ENCODE peak calls at places on chromosome 20, in ten cellular contexts. One of them, this sample, is unnamed.

GRCh38 chr20:63114006-63114692 is 101.8 kb downstream of the YTHDF1 start:
- DNase-seq in lower lobe of right lung: peak
- DNase-seq in GM12865: no peak
- DNase-seq in epithelial cell of esophagus: no peak
- DNase-seq in stomach: no peak
- DNase-seq in A549: no peak
- DNase-seq in heart left ventricle: no peak
- DNase-seq in MM.1S: no peak
- DNase-seq in fibroblast of lung: no peak
- DNase-seq in ovary: no peak
- DNase-seq in this sample: no peak

GRCh38 chr20:38159949-38160756 is 4.9 kb downstream of the TGM2 start:
- DNase-seq in lower lobe of right lung: no peak
- DNase-seq in GM12865: no peak
- DNase-seq in epithelial cell of esophagus: no peak
- DNase-seq in stomach: no peak
- DNase-seq in A549: no peak
- DNase-seq in heart left ventricle: no peak
- DNase-seq in MM.1S: no peak
- DNase-seq in fibroblast of lung: no peak
- DNase-seq in ovary: no peak
- DNase-seq in this sample: no peak

GRCh38 chr20:44248420-44248759 is 1.3 kb downstream of the GDAP1L1 start:
- DNase-seq in lower lobe of right lung: no peak
- DNase-seq in GM12865: no peak
- DNase-seq in epithelial cell of esophagus: no peak
- DNase-seq in stomach: no peak
- DNase-seq in A549: no peak
- DNase-seq in heart left ventricle: no peak
- DNase-seq in MM.1S: no peak
- DNase-seq in fibroblast of lung: no peak
- DNase-seq in ovary: no peak
- DNase-seq in this sample: no peak

GRCh38 chr20:51636123-51636522 is 93.6 kb upstream of the NFATC2 start:
- DNase-seq in lower lobe of right lung: no peak
- DNase-seq in GM12865: peak
- DNase-seq in epithelial cell of esophagus: peak
- DNase-seq in stomach: no peak
- DNase-seq in A549: no peak
- DNase-seq in heart left ventricle: no peak
- DNase-seq in MM.1S: no peak
- DNase-seq in fibroblast of lung: no peak
- DNase-seq in ovary: no peak
- DNase-seq in this sample: no peak

GRCh38 chr20:1191289-1191688 is 6.5 kb upstream of the TMEM74B start:
- DNase-seq in lower lobe of right lung: no peak
- DNase-seq in GM12865: no peak
- DNase-seq in epithelial cell of esophagus: no peak
- DNase-seq in stomach: no peak
- DNase-seq in A549: no peak
- DNase-seq in heart left ventricle: no peak
- DNase-seq in MM.1S: no peak
- DNase-seq in fibroblast of lung: peak
- DNase-seq in ovary: no peak
- DNase-seq in this sample: no peak

GRCh38 chr20:51345601-51346101 is 196.9 kb downstream of the NFATC2 start:
- DNase-seq in lower lobe of right lung: no peak
- DNase-seq in GM12865: no peak
- DNase-seq in epithelial cell of esophagus: peak
- DNase-seq in stomach: no peak
- DNase-seq in A549: peak
- DNase-seq in heart left ventricle: no peak
- DNase-seq in MM.1S: no peak
- DNase-seq in fibroblast of lung: peak
- DNase-seq in ovary: peak
- DNase-seq in this sample: no peak

GRCh38 chr20:9269280-9269971 is 200.5 kb downstream of the PLCB4 start:
- DNase-seq in lower lobe of right lung: no peak
- DNase-seq in GM12865: no peak
- DNase-seq in epithelial cell of esophagus: no peak
- DNase-seq in stomach: no peak
- DNase-seq in A549: no peak
- DNase-seq in heart left ventricle: no peak
- DNase-seq in MM.1S: no peak
- DNase-seq in fibroblast of lung: peak
- DNase-seq in ovary: no peak
- DNase-seq in this sample: peak

GRCh38 chr20:8909596-8909995 is 159.3 kb upstream of the PLCB4 start:
- DNase-seq in lower lobe of right lung: no peak
- DNase-seq in GM12865: no peak
- DNase-seq in epithelial cell of esophagus: peak
- DNase-seq in stomach: no peak
- DNase-seq in A549: no peak
- DNase-seq in heart left ventricle: no peak
- DNase-seq in MM.1S: no peak
- DNase-seq in fibroblast of lung: no peak
- DNase-seq in ovary: no peak
- DNase-seq in this sample: no peak

GRCh38 chr20:51386586-51386985 is 155.9 kb downstream of the NFATC2 start:
- DNase-seq in lower lobe of right lung: no peak
- DNase-seq in GM12865: no peak
- DNase-seq in epithelial cell of esophagus: no peak
- DNase-seq in stomach: no peak
- DNase-seq in A549: no peak
- DNase-seq in heart left ventricle: no peak
- DNase-seq in MM.1S: no peak
- DNase-seq in fibroblast of lung: no peak
- DNase-seq in ovary: no peak
- DNase-seq in this sample: no peak

DNA sequence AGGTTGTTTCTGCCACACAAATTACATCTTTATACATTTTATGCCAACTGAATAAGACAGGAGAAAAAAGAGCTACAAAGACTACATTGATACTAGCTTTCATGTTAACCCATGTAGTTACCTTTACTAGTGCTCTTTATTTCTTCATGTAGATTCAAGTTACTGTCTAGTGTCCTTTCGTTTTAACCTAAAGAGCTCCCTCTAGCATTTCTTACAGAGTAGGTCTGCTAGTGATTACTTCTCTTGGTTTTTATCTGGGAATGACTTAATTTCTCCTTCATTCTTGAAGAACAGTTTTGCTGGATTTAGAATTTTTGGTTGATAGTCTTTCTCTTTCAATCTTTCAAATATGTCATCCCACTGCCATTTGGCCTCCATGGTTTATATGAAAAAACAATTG is 21.2 kb upstream of the NOP56 start:
- DNase-seq in lower lobe of right lung: no peak
- DNase-seq in GM12865: no peak
- DNase-seq in epithelial cell of esophagus: peak
- DNase-seq in stomach: no peak
- DNase-seq in A549: no peak
- DNase-seq in heart left ventricle: no peak
- DNase-seq in MM.1S: no peak
- DNase-seq in fibroblast of lung: peak
- DNase-seq in ovary: no peak
- DNase-seq in this sample: peak
- TF ChIP-seq CTCF in lower lobe of right lung: no peak
- TF ChIP-seq CTCF in GM12865: no peak
- TF ChIP-seq CTCF in epithelial cell of esophagus: no peak
- TF ChIP-seq CTCF in stomach: no peak
- TF ChIP-seq CTCF in A549: peak
- TF ChIP-seq CTCF in heart left ventricle: no peak
- TF ChIP-seq CTCF in MM.1S: no peak
- TF ChIP-seq CTCF in fibroblast of lung: no peak
- TF ChIP-seq CTCF in ovary: no peak
- TF ChIP-seq CTCF in this sample: peak

DNA sequence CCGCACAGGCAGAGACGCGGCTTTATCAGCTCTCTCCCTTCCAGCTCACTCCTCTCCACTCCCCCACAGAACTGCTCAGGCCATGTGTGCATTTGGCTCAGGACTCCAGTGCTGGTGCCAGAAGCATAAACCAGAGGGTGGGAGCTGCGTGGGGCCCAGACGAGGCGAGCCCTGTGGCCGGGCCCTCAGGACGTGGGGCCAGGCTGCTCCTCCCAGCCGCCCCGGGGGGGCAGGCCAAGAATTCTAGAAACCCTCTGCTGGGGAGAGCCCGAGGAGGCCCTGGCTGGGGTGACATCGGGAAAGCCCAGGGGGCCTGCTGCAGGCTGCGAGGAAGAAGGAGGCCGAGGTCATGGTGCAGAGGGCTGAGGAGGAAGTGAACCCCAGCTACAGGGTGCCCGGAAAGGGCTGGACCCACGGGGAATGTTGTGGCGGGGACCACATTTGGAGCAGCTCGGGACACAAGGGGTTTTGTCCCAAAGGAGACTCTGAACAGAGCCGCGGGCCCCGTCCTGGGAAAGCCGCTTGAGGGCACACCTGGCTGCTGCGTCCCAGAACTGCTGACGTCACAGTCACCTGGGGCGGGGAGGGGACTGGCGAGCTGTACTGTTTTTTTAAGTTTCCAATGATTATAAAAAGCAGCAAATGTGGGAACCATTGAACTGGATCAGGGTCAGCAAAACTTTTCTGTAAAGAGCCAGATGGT is 107.1 kb downstream of the BANF2 start:
- DNase-seq in lower lobe of right lung: no peak
- DNase-seq in GM12865: no peak
- DNase-seq in epithelial cell of esophagus: no peak
- DNase-seq in stomach: peak
- DNase-seq in A549: no peak
- DNase-seq in heart left ventricle: peak
- DNase-seq in MM.1S: no peak
- DNase-seq in fibroblast of lung: peak
- DNase-seq in ovary: peak
- DNase-seq in this sample: peak
- H3K4me3 ChIP-seq in lower lobe of right lung: no peak
- H3K4me3 ChIP-seq in GM12865: no peak
- H3K4me3 ChIP-seq in epithelial cell of esophagus: no peak
- H3K4me3 ChIP-seq in stomach: no peak
- H3K4me3 ChIP-seq in A549: no peak
- H3K4me3 ChIP-seq in heart left ventricle: peak
- H3K4me3 ChIP-seq in MM.1S: no peak
- H3K4me3 ChIP-seq in fibroblast of lung: no peak
- H3K4me3 ChIP-seq in ovary: no peak
- H3K4me3 ChIP-seq in this sample: no peak

DNA sequence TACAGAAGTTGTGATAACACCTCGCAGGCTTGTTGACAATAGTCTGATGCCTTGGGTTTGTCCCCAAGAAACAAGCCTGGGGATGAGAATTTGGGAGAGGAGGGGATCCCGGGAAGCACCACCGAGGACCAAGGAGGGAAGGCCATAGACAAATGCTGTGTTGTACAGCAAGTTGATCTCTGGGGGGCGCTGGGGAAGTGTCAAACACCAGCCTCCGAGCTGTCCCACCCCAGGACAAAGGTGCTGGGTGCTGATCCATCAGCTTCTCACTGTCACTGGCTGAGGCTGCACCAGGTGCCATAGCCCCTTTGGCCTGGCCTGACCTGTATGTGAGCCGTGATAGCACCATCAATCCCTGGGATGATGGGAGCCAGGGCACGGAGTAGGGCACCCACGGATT is 64.0 kb downstream of the SYNDIG1 start:
- DNase-seq in lower lobe of right lung: no peak
- DNase-seq in GM12865: no peak
- DNase-seq in epithelial cell of esophagus: no peak
- DNase-seq in stomach: no peak
- DNase-seq in A549: no peak
- DNase-seq in heart left ventricle: no peak
- DNase-seq in MM.1S: no peak
- DNase-seq in fibroblast of lung: no peak
- DNase-seq in ovary: no peak
- DNase-seq in this sample: no peak
- TF ChIP-seq CTCF in lower lobe of right lung: no peak
- TF ChIP-seq CTCF in GM12865: no peak
- TF ChIP-seq CTCF in epithelial cell of esophagus: no peak
- TF ChIP-seq CTCF in stomach: no peak
- TF ChIP-seq CTCF in A549: no peak
- TF ChIP-seq CTCF in heart left ventricle: no peak
- TF ChIP-seq CTCF in MM.1S: no peak
- TF ChIP-seq CTCF in fibroblast of lung: no peak
- TF ChIP-seq CTCF in ovary: no peak
- TF ChIP-seq CTCF in this sample: no peak

GRCh38 chr20:31716818-31717477 is 5.7 kb downstream of the BCL2L1 start:
- DNase-seq in lower lobe of right lung: no peak
- DNase-seq in GM12865: no peak
- DNase-seq in epithelial cell of esophagus: no peak
- DNase-seq in stomach: no peak
- DNase-seq in A549: no peak
- DNase-seq in heart left ventricle: no peak
- DNase-seq in MM.1S: no peak
- DNase-seq in fibroblast of lung: no peak
- DNase-seq in ovary: no peak
- DNase-seq in this sample: no peak

GRCh38 chr20:31717478-31717946 is 5.2 kb downstream of the BCL2L1 start:
- DNase-seq in lower lobe of right lung: no peak
- DNase-seq in GM12865: peak
- DNase-seq in epithelial cell of esophagus: no peak
- DNase-seq in stomach: no peak
- DNase-seq in A549: no peak
- DNase-seq in heart left ventricle: no peak
- DNase-seq in MM.1S: peak
- DNase-seq in fibroblast of lung: no peak
- DNase-seq in ovary: no peak
- DNase-seq in this sample: no peak

GRCh38 chr20:31719644-31720485 is 2.8 kb downstream of the BCL2L1 start:
- DNase-seq in lower lobe of right lung: no peak
- DNase-seq in GM12865: no peak
- DNase-seq in epithelial cell of esophagus: no peak
- DNase-seq in stomach: peak
- DNase-seq in A549: peak
- DNase-seq in heart left ventricle: no peak
- DNase-seq in MM.1S: no peak
- DNase-seq in fibroblast of lung: no peak
- DNase-seq in ovary: no peak
- DNase-seq in this sample: no peak

GRCh38 chr20:31720486-31721407 is 1.9 kb downstream of the BCL2L1 start:
- DNase-seq in lower lobe of right lung: no peak
- DNase-seq in GM12865: peak
- DNase-seq in epithelial cell of esophagus: no peak
- DNase-seq in stomach: peak
- DNase-seq in A549: no peak
- DNase-seq in heart left ventricle: no peak
- DNase-seq in MM.1S: peak
- DNase-seq in fibroblast of lung: no peak
- DNase-seq in ovary: no peak
- DNase-seq in this sample: no peak

DNA sequence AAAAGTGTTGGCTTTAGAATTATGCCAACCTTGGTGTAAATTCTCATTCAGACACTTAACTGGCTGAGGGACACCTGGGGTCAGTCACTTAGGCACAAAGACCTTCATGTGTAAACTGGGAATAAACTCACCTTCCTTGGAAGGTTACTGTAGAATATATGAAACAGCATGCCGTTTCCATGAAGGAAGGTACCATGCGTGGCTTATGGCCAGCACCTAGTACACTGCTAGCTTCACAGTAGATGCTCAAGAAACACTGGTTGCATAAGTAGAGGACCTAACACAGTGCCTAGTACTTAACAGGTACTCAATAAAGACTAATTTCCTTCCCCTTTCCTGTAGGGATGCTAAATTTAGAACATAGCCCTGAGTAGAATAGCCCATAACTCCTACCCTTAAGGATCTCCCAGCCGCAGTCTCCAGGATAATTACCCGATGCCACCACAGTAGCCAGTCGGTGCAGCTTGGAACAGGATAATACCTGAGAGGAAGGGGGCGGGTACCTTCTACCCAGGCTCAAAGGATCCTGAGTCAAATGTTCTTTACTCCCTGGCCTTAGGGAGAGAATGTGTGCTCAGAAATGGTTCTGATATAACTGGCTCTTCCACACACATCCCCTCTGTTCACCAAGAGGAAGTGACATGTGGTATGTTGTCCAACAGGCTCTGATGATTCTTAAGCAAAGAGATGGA is 3.6 kb downstream of the BCL2L1 start:
- DNase-seq in lower lobe of right lung: no peak
- DNase-seq in GM12865: no peak
- DNase-seq in epithelial cell of esophagus: peak
- DNase-seq in stomach: peak
- DNase-seq in A549: no peak
- DNase-seq in heart left ventricle: no peak
- DNase-seq in MM.1S: peak
- DNase-seq in fibroblast of lung: no peak
- DNase-seq in ovary: no peak
- DNase-seq in this sample: no peak
- H3K4me3 ChIP-seq in lower lobe of right lung: peak
- H3K4me3 ChIP-seq in GM12865: peak
- H3K4me3 ChIP-seq in epithelial cell of esophagus: peak
- H3K4me3 ChIP-seq in stomach: peak
- H3K4me3 ChIP-seq in A549: peak
- H3K4me3 ChIP-seq in heart left ventricle: peak
- H3K4me3 ChIP-seq in MM.1S: peak
- H3K4me3 ChIP-seq in fibroblast of lung: peak
- H3K4me3 ChIP-seq in ovary: no peak
- H3K4me3 ChIP-seq in this sample: no peak